ENCODE peak calls at places on chromosomes 5 and 9, in ten cellular contexts. G is EL; Z is Peyer's patch; T is activated T-cell treated with anti-CD3 and anti-CD28 coated beads, Interleukin-2, amount 50 U/mL, for 72 hours; M is Kasumi-1; S is retina; X is tibial nerve; C is GM06990; D is foreskin fibroblast; O is A172. H is an unnamed sample.
A peak's percentile ranks its signal among the peaks of the same experiment; 100 is the strongest.

GRCh38 chr5:155103164-155103563 is 89.6 kb downstream of the KIF4B start:
- DNase-seq in Z (no peak), O (peak; percentile 32), X (no peak), C (no peak), S (peak; percentile 49), T (no peak), G (peak; percentile 38), M (no peak), D (peak; percentile 33), H (no peak)

GRCh38 chr9:121331992-121332685 is 37.9 kb downstream of the STOM start:
- DNase-seq in O (no peak), Z (no peak), C (no peak), S (no peak), M (no peak), X (no peak), D (peak; percentile 74), G (peak; percentile 57), T (no peak), H (no peak)

GRCh38 chr5:97629281-97629680 is 446.2 kb upstream of the RIOK2 start:
- DNase-seq in S (no peak), M (no peak), G (peak; percentile 83), X (peak; percentile 13), O (peak; percentile 73), T (no peak), D (peak; percentile 95), C (no peak), Z (no peak), H (no peak)

GRCh38 chr5:57179262-57179960 is 5.6 kb downstream of the GPBP1 start:
- DNase-seq in Z (no peak), C (no peak), T (no peak), D (no peak), S (no peak), M (no peak), O (no peak), X (no peak), G (no peak), H (no peak)

GRCh38 chr5:126864042-126864688 is 87.2 kb downstream of the LMNB1 start:
- DNase-seq in T (no peak), G (no peak), M (no peak), X (no peak), S (no peak), Z (no peak), C (no peak), D (no peak), O (no peak), H (no peak)

GRCh38 chr9:89941875-89942274 is 337.1 kb downstream of the GADD45G start:
- DNase-seq in O (peak; percentile 97), T (no peak), S (no peak), C (no peak), G (peak; percentile 25), M (no peak), X (no peak), Z (no peak), D (peak; percentile 2), H (no peak)

GRCh38 chr5:101995585-101995984 is 300.5 kb downstream of the SLCO4C1 start:
- DNase-seq in S (no peak), D (no peak), G (no peak), Z (no peak), M (no peak), X (no peak), C (no peak), T (no peak), O (no peak), H (no peak)

GRCh38 chr9:36008774-36009300 is 27.9 kb upstream of the RECK start:
- DNase-seq in C (no peak), O (peak; percentile 12), D (peak; percentile 90), Z (peak; percentile 28), S (peak; percentile 59), G (peak; percentile 83), M (peak; percentile 72), X (peak; percentile 64), T (peak; percentile 74), H (peak; percentile 61)

GRCh38 chr5:90022711-90023053 is 386.9 kb downstream of the CETN3 start:
- DNase-seq in D (no peak), G (no peak), T (no peak), X (no peak), S (no peak), M (no peak), Z (no peak), O (peak; percentile 28), C (no peak), H (no peak)

GRCh38 chr5:78974011-78974410 is 11.1 kb downstream of the ARSB start:
- DNase-seq in X (no peak), S (peak; percentile 22), Z (no peak), C (no peak), G (no peak), O (no peak), T (no peak), M (no peak), D (no peak), H (no peak)

GRCh38 chr5:1278216-1278615 is 16.7 kb downstream of the TERT start:
- DNase-seq in M (no peak), D (no peak), X (no peak), Z (no peak), O (no peak), C (no peak), T (no peak), G (no peak), S (no peak), H (no peak)